ENCODE peak calls at places on chromosomes 16 and 17, in ten cellular contexts. One of them, this sample, is unnamed. For H3K4me1, the result is how much of the 10 kb centered on the place peaks cover.

GRCh38 chr17:27355419-27355818 is 61.5 kb downstream of the WSB1 start:
- DNase-seq in cardiac muscle cell: no peak
- DNase-seq in GM23248: no peak
- DNase-seq in uterus: no peak
- DNase-seq in A549: no peak
- DNase-seq in fibroblast of lung: no peak
- DNase-seq in CD8-positive, alpha-beta memory T cell: no peak
- DNase-seq in effector memory CD4-positive, alpha-beta T cell: no peak
- DNase-seq in prostate gland: no peak
- DNase-seq in heart left ventricle: no peak
- DNase-seq in this sample: no peak

GRCh38 chr16:11399261-11399831 is 54.1 kb downstream of the RMI2 start:
- DNase-seq in CD8-positive, alpha-beta memory T cell: no peak
- DNase-seq in heart left ventricle: no peak
- DNase-seq in prostate gland: no peak
- DNase-seq in GM23248: no peak
- DNase-seq in uterus: no peak
- DNase-seq in cardiac muscle cell: no peak
- DNase-seq in A549: no peak
- DNase-seq in fibroblast of lung: no peak
- DNase-seq in effector memory CD4-positive, alpha-beta T cell: no peak
- DNase-seq in this sample: no peak

GRCh38 chr17:71511266-71511995 is 609.4 kb upstream of the SOX9 start:
- DNase-seq in effector memory CD4-positive, alpha-beta T cell: no peak
- DNase-seq in prostate gland: no peak
- DNase-seq in A549: no peak
- DNase-seq in fibroblast of lung: no peak
- DNase-seq in GM23248: no peak
- DNase-seq in heart left ventricle: no peak
- DNase-seq in uterus: no peak
- DNase-seq in CD8-positive, alpha-beta memory T cell: no peak
- DNase-seq in cardiac muscle cell: no peak
- DNase-seq in this sample: peak

GRCh38 chr16:58196898-58197313 is 1.0 kb downstream of the CSNK2A2 start:
- DNase-seq in prostate gland: no peak
- DNase-seq in CD8-positive, alpha-beta memory T cell: no peak
- DNase-seq in effector memory CD4-positive, alpha-beta T cell: no peak
- DNase-seq in GM23248: peak
- DNase-seq in A549: no peak
- DNase-seq in uterus: no peak
- DNase-seq in heart left ventricle: peak
- DNase-seq in fibroblast of lung: peak
- DNase-seq in cardiac muscle cell: no peak
- DNase-seq in this sample: no peak

GRCh38 chr17:39174907-39175694 is 9.1 kb upstream of the ARL5C start:
- DNase-seq in effector memory CD4-positive, alpha-beta T cell: peak
- DNase-seq in prostate gland: peak
- DNase-seq in uterus: peak
- DNase-seq in cardiac muscle cell: peak
- DNase-seq in heart left ventricle: peak
- DNase-seq in GM23248: peak
- DNase-seq in fibroblast of lung: peak
- DNase-seq in A549: peak
- DNase-seq in CD8-positive, alpha-beta memory T cell: peak
- DNase-seq in this sample: peak

GRCh38 chr16:287298-287811 is 4.4 kb downstream of the PDIA2 start:
- DNase-seq in uterus: no peak
- DNase-seq in cardiac muscle cell: no peak
- DNase-seq in A549: peak
- DNase-seq in heart left ventricle: no peak
- DNase-seq in CD8-positive, alpha-beta memory T cell: no peak
- DNase-seq in GM23248: peak
- DNase-seq in fibroblast of lung: no peak
- DNase-seq in prostate gland: no peak
- DNase-seq in effector memory CD4-positive, alpha-beta T cell: no peak
- DNase-seq in this sample: no peak

GRCh38 chr17:44308320-44308818 is at the start of gene RUNDC3A:
- DNase-seq in GM23248: peak
- DNase-seq in uterus: peak
- DNase-seq in heart left ventricle: peak
- DNase-seq in CD8-positive, alpha-beta memory T cell: peak
- DNase-seq in cardiac muscle cell: peak
- DNase-seq in A549: peak
- DNase-seq in prostate gland: peak
- DNase-seq in effector memory CD4-positive, alpha-beta T cell: peak
- DNase-seq in fibroblast of lung: peak
- DNase-seq in this sample: peak

GRCh38 chr16:25143898-25144297 is 32.4 kb downstream of the LCMT1 start:
- DNase-seq in uterus: no peak
- DNase-seq in CD8-positive, alpha-beta memory T cell: no peak
- DNase-seq in cardiac muscle cell: no peak
- DNase-seq in fibroblast of lung: no peak
- DNase-seq in effector memory CD4-positive, alpha-beta T cell: no peak
- DNase-seq in A549: peak
- DNase-seq in heart left ventricle: no peak
- DNase-seq in prostate gland: peak
- DNase-seq in GM23248: peak
- DNase-seq in this sample: peak

GRCh38 chr17:29049541-29050150 is 6.7 kb downstream of the PIPOX start:
- DNase-seq in fibroblast of lung: no peak
- DNase-seq in A549: no peak
- DNase-seq in effector memory CD4-positive, alpha-beta T cell: no peak
- DNase-seq in GM23248: no peak
- DNase-seq in prostate gland: no peak
- DNase-seq in CD8-positive, alpha-beta memory T cell: no peak
- DNase-seq in heart left ventricle: no peak
- DNase-seq in cardiac muscle cell: no peak
- DNase-seq in uterus: no peak
- DNase-seq in this sample: no peak

GRCh38 chr17:65431116-65431515 is 130.3 kb downstream of the AXIN2 start:
- DNase-seq in fibroblast of lung: no peak
- DNase-seq in heart left ventricle: no peak
- DNase-seq in A549: peak
- DNase-seq in cardiac muscle cell: no peak
- DNase-seq in prostate gland: no peak
- DNase-seq in uterus: no peak
- DNase-seq in effector memory CD4-positive, alpha-beta T cell: no peak
- DNase-seq in GM23248: no peak
- DNase-seq in CD8-positive, alpha-beta memory T cell: no peak
- DNase-seq in this sample: no peak

GRCh38 chr17:40015998-40016691 is 905 bp downstream of the CSF3 start:
- DNase-seq in uterus: no peak
- DNase-seq in fibroblast of lung: no peak
- DNase-seq in GM23248: no peak
- DNase-seq in A549: no peak
- DNase-seq in cardiac muscle cell: no peak
- DNase-seq in heart left ventricle: no peak
- DNase-seq in prostate gland: no peak
- DNase-seq in CD8-positive, alpha-beta memory T cell: no peak
- DNase-seq in effector memory CD4-positive, alpha-beta T cell: no peak
- DNase-seq in this sample: no peak

GRCh38 chr16:46783800-46784199 is 35.7 kb upstream of the MYLK3 start:
- DNase-seq in GM23248: peak
- DNase-seq in effector memory CD4-positive, alpha-beta T cell: no peak
- DNase-seq in heart left ventricle: no peak
- DNase-seq in prostate gland: no peak
- DNase-seq in fibroblast of lung: peak
- DNase-seq in CD8-positive, alpha-beta memory T cell: no peak
- DNase-seq in cardiac muscle cell: no peak
- DNase-seq in uterus: no peak
- DNase-seq in A549: no peak
- DNase-seq in this sample: no peak

GRCh38 chr17:48484850-48485249 is 46.0 kb downstream of the HOXB1 start:
- DNase-seq in effector memory CD4-positive, alpha-beta T cell: no peak
- DNase-seq in CD8-positive, alpha-beta memory T cell: no peak
- DNase-seq in uterus: no peak
- DNase-seq in fibroblast of lung: peak
- DNase-seq in cardiac muscle cell: no peak
- DNase-seq in prostate gland: no peak
- DNase-seq in heart left ventricle: no peak
- DNase-seq in GM23248: peak
- DNase-seq in A549: peak
- DNase-seq in this sample: no peak

GRCh38 chr17:41695134-41695661 is 6.5 kb downstream of the EIF1 start:
- DNase-seq in effector memory CD4-positive, alpha-beta T cell: no peak
- DNase-seq in prostate gland: no peak
- DNase-seq in CD8-positive, alpha-beta memory T cell: no peak
- DNase-seq in fibroblast of lung: no peak
- DNase-seq in heart left ventricle: no peak
- DNase-seq in GM23248: no peak
- DNase-seq in A549: peak
- DNase-seq in cardiac muscle cell: no peak
- DNase-seq in uterus: no peak
- DNase-seq in this sample: no peak

GRCh38 chr17:40541873-40542561 is 23.3 kb downstream of the CCR7 start:
- DNase-seq in fibroblast of lung: peak
- DNase-seq in GM23248: peak
- DNase-seq in effector memory CD4-positive, alpha-beta T cell: no peak
- DNase-seq in heart left ventricle: peak
- DNase-seq in cardiac muscle cell: no peak
- DNase-seq in CD8-positive, alpha-beta memory T cell: no peak
- DNase-seq in prostate gland: no peak
- DNase-seq in uterus: no peak
- DNase-seq in A549: no peak
- DNase-seq in this sample: no peak

GRCh38 chr17:72166040-72166439 is 45.2 kb downstream of the SOX9 start:
- DNase-seq in uterus: no peak
- DNase-seq in heart left ventricle: no peak
- DNase-seq in A549: no peak
- DNase-seq in prostate gland: no peak
- DNase-seq in CD8-positive, alpha-beta memory T cell: no peak
- DNase-seq in cardiac muscle cell: no peak
- DNase-seq in fibroblast of lung: no peak
- DNase-seq in GM23248: no peak
- DNase-seq in effector memory CD4-positive, alpha-beta T cell: no peak
- DNase-seq in this sample: no peak

DNA sequence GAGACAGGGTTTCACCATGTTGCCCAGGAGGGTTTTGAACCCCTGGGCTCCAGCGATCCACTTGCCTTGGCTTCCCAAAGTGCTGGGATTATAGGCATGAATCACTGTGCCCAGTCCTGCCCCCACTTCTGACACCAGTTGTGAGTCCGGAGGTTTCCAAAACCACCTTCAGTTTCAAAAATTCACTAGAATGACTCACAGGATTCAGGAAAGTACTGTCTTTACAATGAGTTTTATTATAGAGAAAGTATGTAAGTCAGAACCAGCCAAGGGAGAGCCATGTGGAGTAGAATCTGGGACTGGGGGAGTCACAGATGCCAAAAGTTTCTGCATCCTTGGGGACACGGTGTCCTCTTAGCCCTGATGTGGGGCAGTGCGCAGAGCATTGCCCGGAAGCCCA is 55.1 kb downstream of the PLD6 start:
- DNase-seq in fibroblast of lung: peak
- DNase-seq in GM23248: peak
- DNase-seq in cardiac muscle cell: no peak
- DNase-seq in CD8-positive, alpha-beta memory T cell: no peak
- DNase-seq in prostate gland: no peak
- DNase-seq in heart left ventricle: no peak
- DNase-seq in A549: peak
- DNase-seq in uterus: no peak
- DNase-seq in effector memory CD4-positive, alpha-beta T cell: no peak
- DNase-seq in this sample: no peak
- H3K4me1 ChIP-seq in fibroblast of lung: under half
- H3K4me1 ChIP-seq in GM23248: under half
- H3K4me1 ChIP-seq in cardiac muscle cell: under half
- H3K4me1 ChIP-seq in CD8-positive, alpha-beta memory T cell: under half
- H3K4me1 ChIP-seq in prostate gland: under half
- H3K4me1 ChIP-seq in heart left ventricle: under half
- H3K4me1 ChIP-seq in A549: half or more
- H3K4me1 ChIP-seq in uterus: under half
- H3K4me1 ChIP-seq in effector memory CD4-positive, alpha-beta T cell: under half
- H3K4me1 ChIP-seq in this sample: under half

DNA sequence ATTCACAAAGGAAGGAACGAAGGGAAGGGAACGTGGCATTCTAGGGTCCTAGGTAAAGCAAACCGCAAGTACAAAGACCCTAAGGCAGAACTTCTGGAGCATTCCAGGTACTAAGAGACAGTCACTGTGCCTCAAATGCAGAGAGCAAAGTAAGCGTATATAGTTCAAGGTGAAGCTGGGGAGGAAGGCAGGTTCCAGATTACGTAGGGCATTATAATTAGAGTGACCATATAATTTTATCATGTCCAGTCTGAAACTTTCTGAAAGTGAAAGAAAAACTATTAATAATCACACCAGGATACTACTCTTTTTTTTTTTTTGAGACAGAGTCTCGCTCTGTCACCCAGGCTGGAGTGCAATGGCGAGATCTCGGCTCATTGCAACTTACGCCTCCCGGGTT is 25.7 kb downstream of the METTL16 start:
- DNase-seq in GM23248: no peak
- DNase-seq in fibroblast of lung: no peak
- DNase-seq in effector memory CD4-positive, alpha-beta T cell: no peak
- DNase-seq in uterus: no peak
- DNase-seq in heart left ventricle: no peak
- DNase-seq in CD8-positive, alpha-beta memory T cell: no peak
- DNase-seq in prostate gland: no peak
- DNase-seq in cardiac muscle cell: no peak
- DNase-seq in A549: no peak
- DNase-seq in this sample: peak
- H3K4me3 ChIP-seq in GM23248: no peak
- H3K4me3 ChIP-seq in fibroblast of lung: no peak
- H3K4me3 ChIP-seq in effector memory CD4-positive, alpha-beta T cell: no peak
- H3K4me3 ChIP-seq in uterus: peak
- H3K4me3 ChIP-seq in heart left ventricle: peak
- H3K4me3 ChIP-seq in CD8-positive, alpha-beta memory T cell: no peak
- H3K4me3 ChIP-seq in prostate gland: no peak
- H3K4me3 ChIP-seq in cardiac muscle cell: no peak
- H3K4me3 ChIP-seq in A549: no peak
- H3K4me3 ChIP-seq in this sample: no peak

GRCh38 chr17:9928601-9929341 is 23.7 kb upstream of the RCVRN start:
- DNase-seq in effector memory CD4-positive, alpha-beta T cell: no peak
- DNase-seq in fibroblast of lung: peak
- DNase-seq in uterus: peak
- DNase-seq in prostate gland: no peak
- DNase-seq in CD8-positive, alpha-beta memory T cell: no peak
- DNase-seq in A549: peak
- DNase-seq in GM23248: peak
- DNase-seq in heart left ventricle: peak
- DNase-seq in cardiac muscle cell: peak
- DNase-seq in this sample: no peak
- H3K4me1 ChIP-seq in effector memory CD4-positive, alpha-beta T cell: under half
- H3K4me1 ChIP-seq in fibroblast of lung: under half
- H3K4me1 ChIP-seq in uterus: under half
- H3K4me1 ChIP-seq in prostate gland: under half
- H3K4me1 ChIP-seq in CD8-positive, alpha-beta memory T cell: under half
- H3K4me1 ChIP-seq in A549: under half
- H3K4me1 ChIP-seq in GM23248: under half
- H3K4me1 ChIP-seq in heart left ventricle: under half
- H3K4me1 ChIP-seq in cardiac muscle cell: under half
- H3K4me1 ChIP-seq in this sample: under half

DNA sequence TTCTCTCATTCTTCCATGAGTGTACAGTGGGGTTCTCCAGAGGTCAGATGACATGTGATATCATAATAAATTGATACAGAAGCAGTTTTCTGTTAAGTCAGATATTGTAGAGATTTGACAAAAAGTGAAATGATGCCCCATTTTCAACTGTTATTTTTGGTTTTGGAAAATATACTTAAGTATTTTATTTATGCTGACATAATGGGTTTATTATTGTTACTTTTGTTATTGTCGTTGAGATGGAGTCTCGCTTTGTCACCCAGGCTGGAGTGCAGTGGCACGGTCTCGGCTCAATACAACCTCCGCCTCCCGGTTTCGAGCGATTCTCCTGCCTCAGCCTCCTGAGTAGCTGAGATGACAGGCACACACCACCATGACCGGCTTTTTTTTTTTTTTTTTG is 94.4 kb downstream of the DNAH9 start:
- DNase-seq in GM23248: no peak
- DNase-seq in CD8-positive, alpha-beta memory T cell: no peak
- DNase-seq in A549: no peak
- DNase-seq in fibroblast of lung: no peak
- DNase-seq in uterus: no peak
- DNase-seq in heart left ventricle: no peak
- DNase-seq in cardiac muscle cell: no peak
- DNase-seq in prostate gland: no peak
- DNase-seq in effector memory CD4-positive, alpha-beta T cell: no peak
- DNase-seq in this sample: no peak
- H3K4me3 ChIP-seq in GM23248: no peak
- H3K4me3 ChIP-seq in CD8-positive, alpha-beta memory T cell: no peak
- H3K4me3 ChIP-seq in A549: no peak
- H3K4me3 ChIP-seq in fibroblast of lung: no peak
- H3K4me3 ChIP-seq in uterus: no peak
- H3K4me3 ChIP-seq in heart left ventricle: no peak
- H3K4me3 ChIP-seq in cardiac muscle cell: no peak
- H3K4me3 ChIP-seq in prostate gland: no peak
- H3K4me3 ChIP-seq in effector memory CD4-positive, alpha-beta T cell: no peak
- H3K4me3 ChIP-seq in this sample: no peak

This sample was measured in small intestine.